ENCODE peak calls at places on chromosomes 4 and X, in ten cellular contexts. V is stomach, U is Peyer's patch, E is adrenal gland, N is tibial nerve, T is lower leg skin, S is suprapubic skin, L is A549, D is spleen, Y is prostate gland. M is an unnamed sample.

GRCh38 chr4:100795581-100795980 is 277.8 kb upstream of the EMCN start:
- DNase-seq in S (no peak), V (no peak), L (no peak), E (no peak), T (no peak), Y (no peak), D (no peak), N (no peak), U (no peak), M (no peak)

GRCh38 chr4:119210760-119211159 is 1.8 kb upstream of the USP53 start:
- DNase-seq in L (no peak), N (no peak), T (no peak), U (no peak), D (no peak), V (no peak), Y (no peak), S (no peak), E (no peak), M (no peak)

GRCh38 chr4:132557660-132558059 is 591.4 kb upstream of the PCDH10 start:
- DNase-seq in S (no peak), E (no peak), U (no peak), V (no peak), N (no peak), L (no peak), Y (no peak), T (no peak), D (no peak), M (no peak)

GRCh38 chr4:19187104-19187503 is 1064.6 kb upstream of the SLIT2 start:
- DNase-seq in E (no peak), S (no peak), Y (no peak), T (no peak), D (no peak), U (no peak), N (no peak), V (no peak), L (no peak), M (no peak)

GRCh38 chr4:168496834-168497233 is at the start of gene PALLD:
- DNase-seq in Y (no peak), N (no peak), V (no peak), L (no peak), D (no peak), E (no peak), U (no peak), T (no peak), S (no peak), M (no peak)

GRCh38 chr4:181971973-181972372 is 271.2 kb upstream of the TENM3 start:
- DNase-seq in V (no peak), D (no peak), U (no peak), Y (no peak), E (no peak), S (no peak), L (no peak), T (no peak), N (no peak), M (no peak)

GRCh38 chrX:37912286-37912685 is 64.9 kb upstream of the DYNLT3 start:
- DNase-seq in T (no peak), L (no peak), S (no peak), D (no peak), E (no peak), Y (no peak), U (no peak), N (no peak), V (no peak), M (no peak)

GRCh38 chr4:113053883-113054282 is 4.4 kb downstream of the ANK2 start:
- DNase-seq in T (no peak), S (no peak), V (no peak), E (no peak), L (no peak), D (no peak), N (no peak), Y (no peak), U (no peak), M (no peak)

GRCh38 chr4:19945979-19946380 is 305.7 kb upstream of the SLIT2 start:
- DNase-seq in D (no peak), L (no peak), N (no peak), Y (no peak), U (no peak), S (no peak), E (no peak), T (no peak), V (no peak), M (no peak)

GRCh38 chr4:119020158-119020557 is 115.5 kb upstream of the MYOZ2 start:
- DNase-seq in E (no peak), U (no peak), V (no peak), Y (no peak), T (no peak), D (no peak), L (no peak), N (no peak), S (no peak), M (no peak)

GRCh38 chrX:65668362-65669310 is 1.2 kb downstream of the MSN start:
- DNase-seq in L (peak; percentile 23), D (peak; percentile 89), N (peak; percentile 32), E (peak; percentile 47), S (peak; percentile 80), T (peak; percentile 53), U (peak; percentile 82), V (peak; percentile 30), Y (peak; percentile 24), M (peak; percentile 26)

GRCh38 chrX:65671286-65671685 is 3.8 kb downstream of the MSN start:
- DNase-seq in S (no peak), N (no peak), V (no peak), L (no peak), D (no peak), Y (no peak), U (no peak), E (no peak), T (no peak), M (no peak)

GRCh38 chrX:65667157-65667502 is 324 bp upstream of the MSN start:
- DNase-seq in D (no peak), S (no peak), U (no peak), E (no peak), T (no peak), Y (no peak), L (no peak), N (no peak), V (no peak), M (no peak)

GRCh38 chrX:65671966-65672365 is 4.5 kb downstream of the MSN start:
- DNase-seq in E (no peak), V (no peak), U (no peak), D (no peak), T (no peak), L (no peak), S (no peak), Y (no peak), N (no peak), M (no peak)

DNA sequence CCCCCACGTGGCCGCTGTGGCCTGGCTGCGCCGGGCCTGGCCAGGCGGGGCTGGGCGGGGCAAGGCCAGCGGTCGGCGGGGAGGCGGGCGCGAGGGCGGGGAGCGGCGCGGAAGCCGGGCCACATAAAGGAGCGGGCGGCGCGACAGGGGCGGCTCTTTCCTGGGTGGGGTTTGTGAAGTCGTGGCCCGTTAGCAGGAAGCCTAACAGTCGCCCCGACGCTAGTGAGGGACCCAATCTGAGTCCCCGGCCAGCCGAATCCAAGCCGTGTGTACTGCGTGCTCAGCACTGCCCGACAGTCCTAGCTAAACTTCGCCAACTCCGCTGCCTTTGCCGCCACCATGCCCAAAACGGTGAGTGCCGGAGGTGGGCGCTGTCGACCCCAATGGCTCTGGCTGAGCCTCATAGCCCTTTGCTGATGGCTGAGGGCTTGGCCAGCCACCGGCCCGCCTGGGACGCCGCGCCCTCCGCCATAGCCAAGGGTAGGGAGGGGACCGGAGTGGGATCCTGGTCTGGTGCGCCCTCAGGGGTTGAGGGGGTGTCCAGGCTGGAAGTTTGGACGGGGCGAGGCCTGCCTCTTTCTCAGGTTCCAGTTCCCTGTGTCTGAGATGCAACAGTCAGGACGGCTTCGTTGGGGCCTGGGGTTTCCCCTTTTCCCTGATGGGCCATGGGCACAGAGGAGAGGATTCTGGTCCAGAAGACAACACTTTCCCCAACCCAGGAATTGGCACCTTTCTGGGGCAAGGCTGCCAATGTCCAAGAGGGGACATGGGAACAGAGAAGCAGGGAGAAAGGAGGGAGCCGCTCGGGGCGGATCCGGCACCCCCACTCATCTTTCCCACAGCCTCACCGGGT is at the start of gene MSN:
- DNase-seq in N (peak; percentile 55), L (peak; percentile 36), S (peak; percentile 80), T (peak; percentile 62), Y (peak; percentile 39), D (peak; percentile 96), U (peak; percentile 89), E (peak; percentile 74), V (peak; percentile 71), M (peak; percentile 37)
- TF ChIP-seq POLR2A in N (peak; percentile 56), L (peak; percentile 79), S (peak; percentile 68), T (no peak), Y (peak; percentile 57), D (peak; percentile 38), U (peak; percentile 25), E (peak; percentile 71), V (no peak), M (peak; percentile 79)

GRCh38 chr4:4853371-4853823 is 6.1 kb upstream of the MSX1 start:
- DNase-seq in N (no peak), D (peak; percentile 71), L (no peak), T (no peak), E (no peak), S (no peak), U (no peak), Y (no peak), V (no peak), M (no peak)

GRCh38 chr4:4855293-4856070 is 4.0 kb upstream of the MSX1 start:
- DNase-seq in N (no peak), U (no peak), S (no peak), E (no peak), Y (no peak), L (no peak), D (peak; percentile 40), T (no peak), V (no peak), M (no peak)

GRCh38 chr4:4853921-4854648 is 5.4 kb upstream of the MSX1 start:
- DNase-seq in S (no peak), V (no peak), U (no peak), N (no peak), E (no peak), T (no peak), Y (no peak), D (peak; percentile 27), L (no peak), M (no peak)

GRCh38 chr4:4856071-4857000 is 3.1 kb upstream of the MSX1 start:
- DNase-seq in U (no peak), Y (no peak), V (no peak), T (no peak), L (no peak), D (peak; percentile 56), N (no peak), E (no peak), S (no peak), M (no peak)

GRCh38 chr4:4854649-4855292 is 4.7 kb upstream of the MSX1 start:
- DNase-seq in L (no peak), N (no peak), S (no peak), D (peak; percentile 73), U (no peak), V (no peak), E (no peak), Y (no peak), T (no peak), M (no peak)
- TF ChIP-seq POLR2A in L (no peak), N (no peak), S (no peak), D (no peak), U (no peak), V (no peak), E (no peak), Y (no peak), T (no peak), M (no peak)

GRCh38 chrX:153971632-153972367 is at the start of gene HCFC1:
- DNase-seq in N (peak; percentile 85), E (peak; percentile 94), D (peak; percentile 97), L (peak; percentile 66), Y (peak; percentile 83), V (peak; percentile 93), S (peak; percentile 97), U (peak; percentile 97), T (peak; percentile 89), M (peak; percentile 67)
- TF ChIP-seq POLR2A in N (peak; percentile 29), E (peak; percentile 62), D (no peak), L (peak; percentile 47), Y (peak; percentile 13), V (peak; percentile 49), S (no peak), U (no peak), T (no peak), M (peak; percentile 41)

GRCh38 chrX:123961268-123962005 is at the start of gene STAG2:
- DNase-seq in S (peak; percentile 82), V (peak; percentile 70), D (peak; percentile 86), U (peak; percentile 80), T (peak; percentile 76), Y (peak; percentile 77), E (peak; percentile 75), L (peak; percentile 71), N (peak; percentile 78), M (peak; percentile 33)
- TF ChIP-seq POLR2A in S (no peak), V (no peak), D (no peak), U (no peak), T (no peak), Y (peak; percentile 53), E (peak; percentile 53), L (no peak), N (no peak), M (no peak)